ENCODE peak calls at places on chromosomes 6 and 20, in nine cellular contexts. I is PC-9; P is GM23248; H is BJ; D is aorta; F is neural progenitor cell; A is fibroblast of mammary gland; T is fibroblast of the aortic adventitia; G is CD4-positive, alpha-beta memory T cell. U is an unnamed sample.

GRCh38 chr6:161029195-161029809 is 37.7 kb downstream of the MAP3K4 start:
- DNase-seq in I (no peak), P (peak), H (peak), D (no peak), F (no peak), A (peak), T (peak), G (no peak), U (no peak)

GRCh38 chr20:44961868-44962267 is 1.7 kb upstream of the TOMM34 start:
- DNase-seq in I (no peak), P (peak), H (no peak), D (no peak), F (no peak), A (peak), T (peak), G (no peak), U (no peak)

GRCh38 chr6:117976030-117976651 is 69.1 kb downstream of the SLC35F1 start:
- DNase-seq in I (peak), P (peak), H (no peak), D (no peak), F (peak), A (peak), T (peak), G (peak), U (peak)

GRCh38 chr6:32946893-32947292 is 6.0 kb downstream of the HLA-DMA start:
- DNase-seq in I (no peak), P (no peak), H (no peak), D (no peak), F (no peak), A (no peak), T (no peak), G (no peak), U (no peak)

GRCh38 chr6:33000053-33000452 is 9.3 kb downstream of the HLA-DOA start:
- DNase-seq in I (no peak), P (no peak), H (no peak), D (no peak), F (peak), A (no peak), T (no peak), G (peak), U (peak)

GRCh38 chr6:150987371-150987828 is 121.9 kb downstream of the MTHFD1L start:
- DNase-seq in I (no peak), P (no peak), H (no peak), D (no peak), F (no peak), A (no peak), T (no peak), G (peak), U (no peak)

GRCh38 chr6:147003186-147003585 is 201.0 kb upstream of the STXBP5 start:
- DNase-seq in I (no peak), P (no peak), H (no peak), D (no peak), F (no peak), A (peak), T (no peak), G (no peak), U (no peak)

GRCh38 chr6:154243793-154244768 is 112.5 kb downstream of the IPCEF1 start:
- DNase-seq in I (no peak), P (no peak), H (no peak), D (no peak), F (peak), A (no peak), T (no peak), G (no peak), U (no peak)

GRCh38 chr6:127100510-127101140 is 17.8 kb upstream of the RSPO3 start:
- DNase-seq in I (no peak), P (peak), H (no peak), D (no peak), F (no peak), A (peak), T (peak), G (no peak), U (no peak)

GRCh38 chr6:72246926-72247325 is 360.6 kb downstream of the RIMS1 start:
- DNase-seq in I (no peak), P (no peak), H (no peak), D (no peak), F (peak), A (no peak), T (no peak), G (no peak), U (no peak)

GRCh38 chr20:56693217-56693616 is 64.1 kb downstream of the TFAP2C start:
- DNase-seq in I (no peak), P (no peak), H (no peak), D (no peak), F (no peak), A (no peak), T (no peak), G (no peak), U (no peak)

GRCh38 chr6:11682525-11682924 is 96.1 kb downstream of the ADTRP start:
- DNase-seq in I (peak), P (peak), H (no peak), D (no peak), F (no peak), A (peak), T (peak), G (no peak), U (no peak)

GRCh38 chr20:5039255-5039657 is 37.9 kb upstream of the SLC23A2 start:
- DNase-seq in I (no peak), P (no peak), H (no peak), D (no peak), F (no peak), A (no peak), T (no peak), G (no peak), U (no peak)

GRCh38 chr20:44601801-44602204 is 19.4 kb downstream of the PKIG start:
- DNase-seq in I (no peak), P (peak), H (peak), D (peak), F (no peak), A (peak), T (peak), G (no peak), U (no peak)

GRCh38 chr20:31712112-31712553 is 10.5 kb downstream of the BCL2L1 start:
- DNase-seq in I (no peak), P (no peak), H (no peak), D (no peak), F (peak), A (no peak), T (no peak), G (no peak), U (no peak)

GRCh38 chr6:125899726-125900182 is 56.8 kb upstream of the HINT3 start:
- DNase-seq in I (no peak), P (no peak), H (no peak), D (no peak), F (peak), A (no peak), T (no peak), G (no peak), U (no peak)
- H3K4me3 ChIP-seq in I (no peak), P (no peak), H (no peak), D (no peak), F (no peak), A (no peak), T (no peak), G (no peak), U (no peak)

DNA sequence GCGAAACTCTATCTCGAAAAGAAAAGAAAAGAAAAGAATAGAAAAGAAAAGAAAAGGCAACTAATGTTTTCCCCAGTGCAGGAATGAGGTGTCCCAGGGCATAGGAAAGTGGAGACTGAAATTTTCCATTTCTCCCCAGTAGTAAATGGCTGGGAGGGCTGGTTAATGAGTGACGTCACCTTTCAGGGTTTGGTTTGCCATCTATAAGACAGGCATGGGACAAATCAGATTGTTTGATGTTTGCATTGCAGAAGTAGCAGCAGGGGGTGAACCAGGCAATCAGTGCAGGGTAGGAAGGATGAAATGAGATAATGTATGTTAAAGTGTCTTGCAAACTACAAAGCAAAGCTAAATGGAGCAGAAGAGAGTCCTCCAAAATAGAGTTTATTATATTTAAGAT is 533.4 kb downstream of the PKHD1 start:
- DNase-seq in I (no peak), P (no peak), H (no peak), D (no peak), F (no peak), A (no peak), T (no peak), G (no peak), U (no peak)
- H3K4me3 ChIP-seq in I (no peak), P (no peak), H (no peak), D (no peak), F (no peak), A (no peak), T (no peak), G (no peak), U (no peak)

GRCh38 chr6:25279748-25280616 is 808 bp downstream of the CARMIL1 start:
- DNase-seq in I (peak), P (peak), H (no peak), D (peak), F (peak), A (no peak), T (peak), G (peak), U (no peak)
- H3K4me3 ChIP-seq in I (peak), P (peak), H (peak), D (peak), F (peak), A (peak), T (peak), G (peak), U (peak)

GRCh38 chr6:98759459-98759858 is 74.9 kb upstream of the POU3F2 start:
- DNase-seq in I (no peak), P (no peak), H (no peak), D (no peak), F (no peak), A (no peak), T (no peak), G (no peak), U (no peak)

GRCh38 chr6:98769546-98769945 is 64.8 kb upstream of the POU3F2 start:
- DNase-seq in I (no peak), P (no peak), H (no peak), D (no peak), F (peak), A (peak), T (peak), G (no peak), U (peak)

GRCh38 chr6:98764378-98764911 is 69.9 kb upstream of the POU3F2 start:
- DNase-seq in I (no peak), P (no peak), H (no peak), D (no peak), F (no peak), A (no peak), T (peak), G (no peak), U (no peak)
- H3K4me3 ChIP-seq in I (peak), P (peak), H (peak), D (no peak), F (no peak), A (no peak), T (peak), G (no peak), U (peak)

GRCh38 chr20:48563191-48563884 is 264.5 kb downstream of the PREX1 start:
- DNase-seq in I (no peak), P (no peak), H (no peak), D (no peak), F (no peak), A (no peak), T (no peak), G (no peak), U (no peak)
- H3K4me3 ChIP-seq in I (no peak), P (no peak), H (no peak), D (no peak), F (no peak), A (no peak), T (no peak), G (no peak), U (no peak)

GRCh38 chr20:1191289-1191688 is 6.5 kb upstream of the TMEM74B start:
- DNase-seq in I (no peak), P (no peak), H (no peak), D (no peak), F (no peak), A (no peak), T (no peak), G (no peak), U (no peak)
- H3K4me3 ChIP-seq in I (no peak), P (no peak), H (no peak), D (no peak), F (no peak), A (no peak), T (no peak), G (no peak), U (no peak)

GRCh38 chr6:55875420-55875819 is at the start of gene BMP5:
- DNase-seq in I (no peak), P (no peak), H (no peak), D (no peak), F (peak), A (no peak), T (no peak), G (no peak), U (no peak)
- H3K4me3 ChIP-seq in I (no peak), P (no peak), H (no peak), D (no peak), F (peak), A (no peak), T (no peak), G (no peak), U (no peak)

GRCh38 chr6:148760143-148760505 is 13.3 kb downstream of the UST start:
- DNase-seq in I (no peak), P (peak), H (no peak), D (no peak), F (no peak), A (no peak), T (no peak), G (no peak), U (no peak)

GRCh38 chr6:148757944-148758343 is 11.1 kb downstream of the UST start:
- DNase-seq in I (no peak), P (no peak), H (no peak), D (no peak), F (no peak), A (no peak), T (no peak), G (no peak), U (no peak)

GRCh38 chr6:148761532-148761951 is 14.7 kb downstream of the UST start:
- DNase-seq in I (no peak), P (no peak), H (no peak), D (peak), F (no peak), A (peak), T (no peak), G (peak), U (peak)

GRCh38 chr6:148758492-148758891 is 11.7 kb downstream of the UST start:
- DNase-seq in I (no peak), P (no peak), H (no peak), D (no peak), F (no peak), A (peak), T (no peak), G (peak), U (peak)

DNA sequence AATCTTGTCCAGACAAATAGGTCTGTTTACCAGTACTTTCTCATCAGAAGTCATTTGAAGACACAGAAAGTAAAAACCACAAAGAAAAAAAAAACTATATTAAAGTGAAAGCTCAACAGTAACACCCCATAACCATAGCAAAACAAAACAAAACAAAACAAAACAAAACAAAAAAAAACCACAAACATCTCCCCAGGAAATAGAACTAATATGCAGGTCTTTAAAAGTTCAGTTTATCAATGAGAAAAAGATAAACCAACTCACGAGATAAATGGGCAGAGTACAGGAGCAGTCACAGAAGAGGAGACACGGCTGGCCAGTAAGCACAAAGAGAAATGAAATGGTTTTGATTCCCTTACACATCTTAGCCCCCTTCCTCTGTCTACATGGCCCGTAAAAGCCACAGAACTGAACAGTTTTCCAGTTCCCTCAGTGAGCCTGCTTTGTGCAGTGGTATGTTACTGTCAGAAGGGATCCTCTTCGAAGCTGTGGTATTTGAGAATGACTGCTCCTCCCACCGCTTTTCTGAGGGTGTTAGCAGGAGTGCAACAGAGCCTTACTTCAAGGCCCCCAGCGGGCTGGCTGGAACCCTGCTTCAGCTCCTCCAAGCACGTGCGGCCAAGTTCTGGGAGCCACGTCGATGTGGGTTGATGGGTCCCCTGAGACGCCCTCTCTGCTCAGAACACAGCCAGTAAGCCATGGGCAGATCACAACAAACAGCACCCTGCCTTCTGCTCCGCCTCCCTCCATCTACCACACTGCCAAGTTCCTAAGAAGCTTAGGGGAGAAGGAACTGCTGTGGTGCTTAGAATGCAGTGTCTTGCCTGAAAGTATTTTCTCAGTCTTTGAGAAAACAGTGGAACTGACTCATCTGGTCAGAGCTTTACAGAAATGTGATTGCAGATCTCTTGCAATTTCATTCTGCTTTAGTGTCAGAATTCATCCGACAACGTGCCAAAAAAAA is 14.0 kb downstream of the UST start:
- DNase-seq in I (peak), P (peak), H (peak), D (peak), F (peak), A (peak), T (peak), G (peak), U (peak)
- H3K4me3 ChIP-seq in I (peak), P (peak), H (peak), D (peak), F (no peak), A (peak), T (peak), G (peak), U (peak)